ENCODE peak calls at places on chromosome 11, in ten cellular contexts. W is astrocyte, U is lower lobe of right lung, X is BJ, P is mucosa of descending colon, A is GM13976, L is neural progenitor cell, C is astrocyte of the cerebellum, J is colonic mucosa, V is endothelial cell. R is an unnamed sample.
A peak's percentile ranks its signal among the peaks of the same experiment; 100 is the strongest.

GRCh38 chr11:95545116-95545875 is 244.3 kb downstream of the FAM76B start:
- DNase-seq in W (no peak), U (no peak), X (no peak), P (no peak), A (no peak), L (no peak), C (no peak), J (no peak), V (peak; percentile 6), R (no peak)

GRCh38 chr11:134498326-134499139 is 86.5 kb upstream of the B3GAT1 start:
- DNase-seq in W (no peak), U (no peak), X (no peak), P (no peak), A (no peak), L (no peak), C (no peak), J (no peak), V (no peak), R (no peak)

GRCh38 chr11:13183094-13183825 is 94.3 kb upstream of the BMAL1 start:
- DNase-seq in W (peak; percentile 79), U (no peak), X (peak; percentile 34), P (peak; percentile 18), A (peak; percentile 28), L (peak; percentile 21), C (peak; percentile 59), J (no peak), V (no peak), R (peak; percentile 12)

GRCh38 chr11:65962136-65962564 is 616 bp downstream of the SART1 start:
- DNase-seq in W (no peak), U (no peak), X (no peak), P (no peak), A (no peak), L (no peak), C (no peak), J (no peak), V (no peak), R (no peak)

GRCh38 chr11:67240575-67241389 is 25.5 kb upstream of the GRK2 start:
- DNase-seq in W (peak; percentile 53), U (peak; percentile 85), X (peak; percentile 39), P (peak; percentile 87), A (peak; percentile 62), L (peak; percentile 68), C (peak; percentile 33), J (peak; percentile 83), V (peak; percentile 62), R (peak; percentile 51)

GRCh38 chr11:13169709-13170108 is 107.9 kb upstream of the BMAL1 start:
- DNase-seq in W (peak; percentile 93), U (no peak), X (peak; percentile 42), P (no peak), A (no peak), L (no peak), C (peak; percentile 87), J (no peak), V (no peak), R (peak; percentile 41)

GRCh38 chr11:45178223-45178622 is 31.8 kb downstream of the PRDM11 start:
- DNase-seq in W (no peak), U (no peak), X (no peak), P (no peak), A (no peak), L (no peak), C (no peak), J (no peak), V (no peak), R (no peak)

GRCh38 chr11:76462317-76462716 is 17.5 kb downstream of the EMSY start:
- DNase-seq in W (no peak), U (no peak), X (no peak), P (no peak), A (no peak), L (no peak), C (no peak), J (no peak), V (no peak), R (no peak)

GRCh38 chr11:108019870-108020540 is 11.3 kb downstream of the CUL5 start:
- DNase-seq in W (no peak), U (no peak), X (no peak), P (no peak), A (no peak), L (no peak), C (no peak), J (no peak), V (no peak), R (no peak)

GRCh38 chr11:2807276-2807681 is 78.3 kb downstream of the CDKN1C start:
- DNase-seq in W (peak; percentile 9), U (peak; percentile 84), X (no peak), P (peak; percentile 66), A (no peak), L (no peak), C (no peak), J (peak; percentile 75), V (no peak), R (no peak)

GRCh38 chr11:125517116-125517804 is 21.2 kb upstream of the FEZ1 start:
- DNase-seq in W (peak; percentile 92), U (no peak), X (no peak), P (peak; percentile 24), A (no peak), L (peak; percentile 97), C (peak; percentile 75), J (no peak), V (peak; percentile 71), R (no peak)

GRCh38 chr11:126405374-126405773 is 49.9 kb downstream of the ST3GAL4 start:
- DNase-seq in W (no peak), U (no peak), X (no peak), P (peak; percentile 83), A (no peak), L (no peak), C (no peak), J (peak; percentile 90), V (no peak), R (no peak)

GRCh38 chr11:114559425-114560310 is at the start of gene NXPE1:
- DNase-seq in W (no peak), U (no peak), X (no peak), P (peak; percentile 63), A (no peak), L (no peak), C (no peak), J (no peak), V (no peak), R (no peak)

GRCh38 chr11:114566273-114566672 is 6.6 kb upstream of the NXPE1 start:
- DNase-seq in W (no peak), U (no peak), X (no peak), P (no peak), A (no peak), L (peak; percentile 65), C (no peak), J (no peak), V (no peak), R (no peak)

GRCh38 chr11:114562166-114562916 is 2.7 kb upstream of the NXPE1 start:
- DNase-seq in W (peak; percentile 80), U (no peak), X (peak; percentile 15), P (no peak), A (no peak), L (no peak), C (no peak), J (no peak), V (no peak), R (no peak)

GRCh38 chr11:114564836-114565235 is 5.2 kb upstream of the NXPE1 start:
- DNase-seq in W (peak; percentile 45), U (no peak), X (no peak), P (no peak), A (no peak), L (no peak), C (no peak), J (no peak), V (no peak), R (no peak)

GRCh38 chr11:114563077-114563476 is 3.4 kb upstream of the NXPE1 start:
- DNase-seq in W (peak; percentile 49), U (no peak), X (no peak), P (no peak), A (no peak), L (no peak), C (no peak), J (no peak), V (no peak), R (no peak)
- TF ChIP-seq CTCF in W (no peak), U (no peak), X (no peak), P (no peak), A (no peak), L (no peak), C (no peak), J (no peak), V (no peak), R (no peak)

DNA sequence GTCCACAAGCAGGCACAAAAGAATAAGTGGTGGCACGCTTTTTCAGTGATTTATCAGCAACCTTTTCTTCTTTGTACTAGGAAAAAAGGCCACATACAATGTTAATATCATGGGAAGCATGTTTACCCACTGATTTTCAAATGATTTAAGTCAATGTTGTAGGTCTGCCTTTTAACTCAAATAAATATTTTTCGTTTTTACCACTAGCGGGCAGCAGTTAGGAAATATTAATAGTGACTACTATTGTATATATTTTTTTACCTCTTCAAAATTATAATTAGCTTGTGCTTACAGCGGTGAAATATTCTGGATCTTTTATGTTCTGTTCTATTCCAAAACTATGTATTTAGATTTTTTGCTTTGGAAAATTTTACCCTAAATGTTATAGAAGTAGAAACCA is 6.4 kb upstream of the SLC17A6 start:
- DNase-seq in W (no peak), U (no peak), X (no peak), P (no peak), A (no peak), L (no peak), C (no peak), J (no peak), V (no peak), R (no peak)
- TF ChIP-seq CTCF in W (no peak), U (no peak), X (no peak), P (no peak), A (no peak), L (no peak), C (no peak), J (no peak), V (peak; percentile 15), R (no peak)

GRCh38 chr11:102495161-102496042 is 35.1 kb downstream of the MMP7 start:
- DNase-seq in W (peak; percentile 74), U (no peak), X (no peak), P (peak; percentile 52), A (peak; percentile 55), L (peak; percentile 80), C (peak; percentile 86), J (peak; percentile 63), V (peak; percentile 49), R (peak; percentile 74)
- TF ChIP-seq CTCF in W (peak; percentile 79), U (peak; percentile 74), X (peak; percentile 53), P (peak; percentile 51), A (no peak), L (peak; percentile 88), C (peak; percentile 52), J (peak; percentile 48), V (peak; percentile 80), R (peak; percentile 50)

DNA sequence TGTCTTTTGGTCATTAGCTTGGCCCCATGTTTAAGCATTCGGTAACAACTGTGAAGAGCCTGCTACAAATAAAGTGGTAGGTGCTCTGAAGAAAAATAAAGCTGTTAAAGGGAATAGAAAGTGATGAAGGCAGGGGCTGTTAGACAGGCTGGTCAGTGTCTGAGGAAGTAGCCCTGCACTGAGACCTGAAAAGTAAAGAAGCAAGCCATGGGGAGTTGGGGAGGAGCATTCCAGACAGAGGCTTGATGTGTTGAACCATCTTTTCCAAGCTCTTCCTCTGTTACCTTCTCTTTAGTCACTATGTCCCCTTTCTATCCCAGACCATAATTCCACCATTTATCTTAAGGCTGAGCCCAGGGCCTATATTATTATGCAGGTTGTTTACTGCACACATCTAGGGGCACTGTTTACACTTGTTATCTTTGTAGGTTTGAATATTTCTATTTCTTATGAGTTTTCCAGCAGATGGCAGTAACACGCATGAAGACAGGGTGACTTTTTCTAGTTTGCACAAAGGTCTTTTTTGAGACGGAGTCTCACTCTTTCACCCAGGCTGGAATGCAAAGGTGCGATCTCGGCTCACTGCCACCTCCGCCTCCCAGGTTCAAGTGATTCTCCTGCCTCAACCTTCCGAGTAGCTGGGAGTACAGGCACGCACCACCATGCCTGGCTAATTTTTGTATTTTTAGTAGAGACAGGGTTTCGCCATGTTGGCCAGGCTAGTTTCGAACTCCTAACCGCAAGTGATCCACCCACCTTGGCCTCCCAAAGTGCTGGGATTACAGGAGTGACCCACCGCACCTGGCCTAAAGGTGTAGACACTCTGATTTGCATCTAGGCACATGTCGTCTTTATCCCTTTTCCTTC is 23.0 kb downstream of the ZFTA start:
- DNase-seq in W (no peak), U (no peak), X (no peak), P (no peak), A (no peak), L (no peak), C (no peak), J (no peak), V (no peak), R (no peak)
- TF ChIP-seq CTCF in W (peak; percentile 8), U (no peak), X (peak; percentile 20), P (no peak), A (no peak), L (peak; percentile 19), C (peak; percentile 27), J (no peak), V (no peak), R (no peak)

R was measured in AG09319.